ENCODE peak calls at places on chromosomes 6 and 20, in seven cellular contexts. One of them, this sample, is unnamed.
A peak's percentile ranks its signal among the peaks of the same experiment; 100 is the strongest.

GRCh38 chr6:150528648-150529285 is 70.9 kb upstream of the PLEKHG1 start:
- DNase-seq in RWPE1: no peak
- DNase-seq in pancreas: peak; percentile 37
- DNase-seq in transverse colon: peak; percentile 34
- DNase-seq in tibial nerve: peak; percentile 14
- DNase-seq in tibial artery: peak; percentile 39
- DNase-seq in fibroblast of lung: peak; percentile 4
- DNase-seq in this sample: no peak

GRCh38 chr20:62752671-62753501 is 43.4 kb upstream of the MRGBP start:
- DNase-seq in tibial nerve: no peak
- DNase-seq in tibial artery: no peak
- DNase-seq in pancreas: no peak
- DNase-seq in RWPE1: no peak
- DNase-seq in fibroblast of lung: no peak
- DNase-seq in transverse colon: no peak
- DNase-seq in this sample: no peak

GRCh38 chr20:40654876-40655275 is 34.2 kb downstream of the MAFB start:
- DNase-seq in transverse colon: no peak
- DNase-seq in pancreas: no peak
- DNase-seq in tibial artery: peak; percentile 87
- DNase-seq in fibroblast of lung: peak; percentile 50
- DNase-seq in RWPE1: no peak
- DNase-seq in tibial nerve: peak; percentile 21
- DNase-seq in this sample: no peak

GRCh38 chr6:132750455-132751248 is 7.1 kb downstream of the VNN2 start:
- DNase-seq in transverse colon: no peak
- DNase-seq in pancreas: no peak
- DNase-seq in tibial nerve: no peak
- DNase-seq in tibial artery: no peak
- DNase-seq in fibroblast of lung: no peak
- DNase-seq in RWPE1: no peak
- DNase-seq in this sample: no peak

GRCh38 chr6:152316024-152316423 is 321.1 kb downstream of the SYNE1 start:
- DNase-seq in pancreas: no peak
- DNase-seq in tibial artery: peak; percentile 69
- DNase-seq in tibial nerve: no peak
- DNase-seq in transverse colon: no peak
- DNase-seq in RWPE1: no peak
- DNase-seq in fibroblast of lung: peak; percentile 31
- DNase-seq in this sample: no peak

GRCh38 chr6:32413427-32414047 is 6.6 kb upstream of the BTNL2 start:
- DNase-seq in RWPE1: peak; percentile 67
- DNase-seq in transverse colon: peak; percentile 84
- DNase-seq in tibial artery: peak; percentile 71
- DNase-seq in tibial nerve: peak; percentile 43
- DNase-seq in pancreas: peak; percentile 62
- DNase-seq in fibroblast of lung: peak; percentile 74
- DNase-seq in this sample: no peak

GRCh38 chr6:106125925-106126435 is 39.8 kb downstream of the PRDM1 start:
- DNase-seq in tibial artery: no peak
- DNase-seq in tibial nerve: no peak
- DNase-seq in transverse colon: peak; percentile 65
- DNase-seq in fibroblast of lung: no peak
- DNase-seq in pancreas: no peak
- DNase-seq in RWPE1: no peak
- DNase-seq in this sample: no peak

GRCh38 chr6:89970609-89971337 is 76.5 kb downstream of the GJA10 start:
- DNase-seq in transverse colon: no peak
- DNase-seq in tibial artery: no peak
- DNase-seq in pancreas: peak; percentile 26
- DNase-seq in fibroblast of lung: peak; percentile 78
- DNase-seq in RWPE1: peak; percentile 64
- DNase-seq in tibial nerve: no peak
- DNase-seq in this sample: peak; percentile 41

GRCh38 chr6:157272866-157273755 is 50.2 kb downstream of the TMEM242 start:
- DNase-seq in pancreas: no peak
- DNase-seq in tibial artery: no peak
- DNase-seq in tibial nerve: no peak
- DNase-seq in RWPE1: no peak
- DNase-seq in fibroblast of lung: no peak
- DNase-seq in transverse colon: no peak
- DNase-seq in this sample: no peak

GRCh38 chr20:20824924-20825584 is 112.6 kb upstream of the RALGAPA2 start:
- DNase-seq in tibial nerve: no peak
- DNase-seq in transverse colon: peak; percentile 58
- DNase-seq in fibroblast of lung: peak; percentile 28
- DNase-seq in RWPE1: peak; percentile 46
- DNase-seq in tibial artery: peak; percentile 31
- DNase-seq in pancreas: peak; percentile 51
- DNase-seq in this sample: peak; percentile 26

GRCh38 chr6:170368544-170368943 is 62.0 kb downstream of the FAM120B start:
- DNase-seq in tibial artery: no peak
- DNase-seq in pancreas: no peak
- DNase-seq in transverse colon: no peak
- DNase-seq in RWPE1: no peak
- DNase-seq in fibroblast of lung: no peak
- DNase-seq in tibial nerve: no peak
- DNase-seq in this sample: no peak

GRCh38 chr20:46293084-46293483 is 15.2 kb downstream of the CDH22 start:
- DNase-seq in fibroblast of lung: peak; percentile 41
- DNase-seq in transverse colon: no peak
- DNase-seq in tibial nerve: no peak
- DNase-seq in pancreas: no peak
- DNase-seq in RWPE1: peak; percentile 59
- DNase-seq in tibial artery: no peak
- DNase-seq in this sample: no peak

GRCh38 chr20:61502433-61502832 is 250.4 kb downstream of the CDH4 start:
- DNase-seq in tibial nerve: no peak
- DNase-seq in fibroblast of lung: no peak
- DNase-seq in pancreas: no peak
- DNase-seq in transverse colon: no peak
- DNase-seq in RWPE1: no peak
- DNase-seq in tibial artery: no peak
- DNase-seq in this sample: no peak

GRCh38 chr6:41585605-41586004 is 39.4 kb downstream of the FOXP4 start:
- DNase-seq in RWPE1: no peak
- DNase-seq in tibial nerve: no peak
- DNase-seq in fibroblast of lung: no peak
- DNase-seq in pancreas: no peak
- DNase-seq in transverse colon: no peak
- DNase-seq in tibial artery: no peak
- DNase-seq in this sample: no peak
- H3K27ac ChIP-seq in RWPE1: no peak overlapping the region
- H3K27ac ChIP-seq in tibial nerve: no peak overlapping the region
- H3K27ac ChIP-seq in fibroblast of lung: no peak overlapping the region
- H3K27ac ChIP-seq in pancreas: no peak overlapping the region
- H3K27ac ChIP-seq in transverse colon: no peak overlapping the region
- H3K27ac ChIP-seq in tibial artery: no peak overlapping the region
- H3K27ac ChIP-seq in this sample: no peak overlapping the region

GRCh38 chr6:101722481-101722880 is 329.0 kb downstream of the GRIK2 start:
- DNase-seq in fibroblast of lung: no peak
- DNase-seq in tibial nerve: no peak
- DNase-seq in pancreas: no peak
- DNase-seq in transverse colon: no peak
- DNase-seq in RWPE1: no peak
- DNase-seq in tibial artery: no peak
- DNase-seq in this sample: no peak
- H3K27ac ChIP-seq in fibroblast of lung: peak overlapping the region; percentile 41
- H3K27ac ChIP-seq in tibial nerve: no peak overlapping the region
- H3K27ac ChIP-seq in pancreas: no peak overlapping the region
- H3K27ac ChIP-seq in transverse colon: no peak overlapping the region
- H3K27ac ChIP-seq in RWPE1: no peak overlapping the region
- H3K27ac ChIP-seq in tibial artery: no peak overlapping the region
- H3K27ac ChIP-seq in this sample: no peak overlapping the region

GRCh38 chr20:24782801-24783630 is 166.1 kb upstream of the CST7 start:
- DNase-seq in tibial nerve: no peak
- DNase-seq in RWPE1: no peak
- DNase-seq in fibroblast of lung: no peak
- DNase-seq in pancreas: no peak
- DNase-seq in transverse colon: no peak
- DNase-seq in tibial artery: no peak
- DNase-seq in this sample: no peak
- H3K27ac ChIP-seq in tibial nerve: no peak overlapping the region
- H3K27ac ChIP-seq in RWPE1: no peak overlapping the region
- H3K27ac ChIP-seq in fibroblast of lung: no peak overlapping the region
- H3K27ac ChIP-seq in pancreas: no peak overlapping the region
- H3K27ac ChIP-seq in transverse colon: no peak overlapping the region
- H3K27ac ChIP-seq in tibial artery: no peak overlapping the region
- H3K27ac ChIP-seq in this sample: no peak overlapping the region

GRCh38 chr20:50691585-50692552 is 527 bp upstream of the RIPOR3 start:
- DNase-seq in tibial artery: peak; percentile 32
- DNase-seq in tibial nerve: no peak
- DNase-seq in transverse colon: no peak
- DNase-seq in fibroblast of lung: peak; percentile 59
- DNase-seq in RWPE1: no peak
- DNase-seq in pancreas: no peak
- DNase-seq in this sample: no peak

GRCh38 chr20:50690979-50691584 is at the start of gene RIPOR3:
- DNase-seq in tibial nerve: no peak
- DNase-seq in fibroblast of lung: no peak
- DNase-seq in pancreas: no peak
- DNase-seq in transverse colon: no peak
- DNase-seq in RWPE1: no peak
- DNase-seq in tibial artery: peak; percentile 27
- DNase-seq in this sample: no peak

GRCh38 chr20:50693001-50693400 is 1.7 kb upstream of the RIPOR3 start:
- DNase-seq in tibial artery: no peak
- DNase-seq in fibroblast of lung: peak; percentile 38
- DNase-seq in RWPE1: no peak
- DNase-seq in pancreas: no peak
- DNase-seq in transverse colon: no peak
- DNase-seq in tibial nerve: no peak
- DNase-seq in this sample: no peak

GRCh38 chr20:50690562-50690978 is 772 bp downstream of the RIPOR3 start:
- DNase-seq in tibial artery: no peak
- DNase-seq in pancreas: no peak
- DNase-seq in RWPE1: no peak
- DNase-seq in fibroblast of lung: no peak
- DNase-seq in transverse colon: no peak
- DNase-seq in tibial nerve: no peak
- DNase-seq in this sample: no peak

GRCh38 chr20:50692553-50692933 is 1.2 kb upstream of the RIPOR3 start:
- DNase-seq in RWPE1: no peak
- DNase-seq in tibial nerve: no peak
- DNase-seq in tibial artery: no peak
- DNase-seq in pancreas: no peak
- DNase-seq in transverse colon: no peak
- DNase-seq in fibroblast of lung: no peak
- DNase-seq in this sample: no peak
- H3K27ac ChIP-seq in RWPE1: no peak overlapping the region
- H3K27ac ChIP-seq in tibial nerve: peak overlapping the region; percentile 77
- H3K27ac ChIP-seq in tibial artery: no peak overlapping the region
- H3K27ac ChIP-seq in pancreas: no peak overlapping the region
- H3K27ac ChIP-seq in transverse colon: no peak overlapping the region
- H3K27ac ChIP-seq in fibroblast of lung: no peak overlapping the region
- H3K27ac ChIP-seq in this sample: no peak overlapping the region

GRCh38 chr20:1860446-1860845 is 34.8 kb upstream of the SIRPA start:
- DNase-seq in pancreas: no peak
- DNase-seq in tibial nerve: no peak
- DNase-seq in transverse colon: no peak
- DNase-seq in RWPE1: peak; percentile 63
- DNase-seq in fibroblast of lung: peak; percentile 18
- DNase-seq in tibial artery: no peak
- DNase-seq in this sample: no peak
- H3K27ac ChIP-seq in pancreas: no peak overlapping the region
- H3K27ac ChIP-seq in tibial nerve: no peak overlapping the region
- H3K27ac ChIP-seq in transverse colon: no peak overlapping the region
- H3K27ac ChIP-seq in RWPE1: peak overlapping the region; percentile 51
- H3K27ac ChIP-seq in fibroblast of lung: no peak overlapping the region
- H3K27ac ChIP-seq in tibial artery: no peak overlapping the region
- H3K27ac ChIP-seq in this sample: peak overlapping the region; percentile 2

GRCh38 chr6:34663371-34663770 is 33.2 kb downstream of the ILRUN start:
- DNase-seq in RWPE1: no peak
- DNase-seq in pancreas: no peak
- DNase-seq in tibial artery: no peak
- DNase-seq in tibial nerve: no peak
- DNase-seq in transverse colon: no peak
- DNase-seq in fibroblast of lung: no peak
- DNase-seq in this sample: no peak

GRCh38 chr6:34663887-34664269 is 32.7 kb downstream of the ILRUN start:
- DNase-seq in RWPE1: no peak
- DNase-seq in pancreas: no peak
- DNase-seq in fibroblast of lung: peak; percentile 45
- DNase-seq in tibial artery: no peak
- DNase-seq in transverse colon: no peak
- DNase-seq in tibial nerve: no peak
- DNase-seq in this sample: no peak

GRCh38 chr6:34665019-34665418 is 31.5 kb downstream of the ILRUN start:
- DNase-seq in tibial nerve: no peak
- DNase-seq in tibial artery: no peak
- DNase-seq in fibroblast of lung: no peak
- DNase-seq in pancreas: no peak
- DNase-seq in RWPE1: no peak
- DNase-seq in transverse colon: no peak
- DNase-seq in this sample: no peak

GRCh38 chr6:34661379-34661778 is 35.2 kb downstream of the ILRUN start:
- DNase-seq in fibroblast of lung: no peak
- DNase-seq in pancreas: no peak
- DNase-seq in tibial artery: no peak
- DNase-seq in RWPE1: no peak
- DNase-seq in transverse colon: no peak
- DNase-seq in tibial nerve: no peak
- DNase-seq in this sample: no peak

DNA sequence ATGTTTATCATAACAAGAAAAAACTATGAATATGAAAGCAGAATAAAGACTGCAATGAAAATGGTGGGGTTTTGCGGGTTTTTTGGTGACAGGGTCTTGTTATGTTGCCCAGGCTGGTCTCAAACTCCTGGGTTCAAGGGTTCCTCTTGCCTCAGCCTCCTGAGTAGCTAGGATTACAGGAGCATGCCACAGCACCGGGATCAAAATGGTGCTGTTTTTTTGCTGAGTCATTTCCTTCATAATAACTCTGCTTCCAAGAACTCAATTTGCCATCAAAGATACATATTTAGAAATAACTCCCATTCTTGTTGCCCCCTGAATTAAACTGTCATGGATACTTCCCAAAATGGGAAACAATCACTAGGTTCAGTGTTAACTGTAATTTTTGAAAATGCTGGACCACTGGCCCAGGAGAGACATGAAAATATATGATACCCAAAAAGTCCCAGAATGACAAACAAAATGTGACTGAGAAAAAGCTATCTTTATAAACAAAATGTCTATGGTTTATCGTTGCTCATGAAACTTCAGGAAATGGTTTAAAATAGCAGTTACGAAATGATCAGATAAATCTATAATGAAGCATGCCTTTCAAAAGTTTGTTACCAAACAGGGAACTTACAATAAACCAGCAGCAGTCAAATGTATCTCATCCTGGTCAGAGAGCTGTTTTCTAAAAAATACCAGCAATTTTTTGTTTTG is 32.1 kb downstream of the ILRUN start:
- DNase-seq in tibial artery: no peak
- DNase-seq in tibial nerve: no peak
- DNase-seq in pancreas: no peak
- DNase-seq in RWPE1: no peak
- DNase-seq in fibroblast of lung: peak; percentile 63
- DNase-seq in transverse colon: no peak
- DNase-seq in this sample: no peak
- H3K27ac ChIP-seq in tibial artery: peak overlapping the region; percentile 41
- H3K27ac ChIP-seq in tibial nerve: peak overlapping the region; percentile 1
- H3K27ac ChIP-seq in pancreas: no peak overlapping the region
- H3K27ac ChIP-seq in RWPE1: peak overlapping the region; percentile 26
- H3K27ac ChIP-seq in fibroblast of lung: peak overlapping the region; percentile 77
- H3K27ac ChIP-seq in transverse colon: peak overlapping the region; percentile 47
- H3K27ac ChIP-seq in this sample: no peak overlapping the region

GRCh38 chr6:166364480-166364879 is 18.3 kb downstream of the MPC1 start:
- DNase-seq in transverse colon: no peak
- DNase-seq in tibial artery: no peak
- DNase-seq in tibial nerve: no peak
- DNase-seq in pancreas: no peak
- DNase-seq in fibroblast of lung: no peak
- DNase-seq in RWPE1: no peak
- DNase-seq in this sample: no peak
- H3K27ac ChIP-seq in transverse colon: peak overlapping the region; percentile 45
- H3K27ac ChIP-seq in tibial artery: peak overlapping the region; percentile 68
- H3K27ac ChIP-seq in tibial nerve: no peak overlapping the region
- H3K27ac ChIP-seq in pancreas: no peak overlapping the region
- H3K27ac ChIP-seq in fibroblast of lung: no peak overlapping the region
- H3K27ac ChIP-seq in RWPE1: no peak overlapping the region
- H3K27ac ChIP-seq in this sample: peak overlapping the region; percentile 40

This sample was measured in caudate nucleus.